ENCODE peak calls at places on chromosomes 12 and 14, in seven cellular contexts. E, D, J, V, Y, K and F are unnamed samples.

GRCh38 chr14:83058068-83058467 is 1524.4 kb upstream of the SEL1L start:
- DNase-seq in E (no peak), D (no peak), J (no peak), V (no peak), Y (no peak), K (no peak), F (no peak)

GRCh38 chr14:56797569-56798446 is 12.5 kb downstream of the OTX2 start:
- DNase-seq in E (no peak), D (no peak), J (no peak), V (no peak), Y (no peak), K (no peak), F (no peak)

GRCh38 chr12:47158792-47159191 is 79.0 kb upstream of the AMIGO2 start:
- DNase-seq in E (no peak), D (no peak), J (no peak), V (no peak), Y (no peak), K (no peak), F (no peak)

GRCh38 chr14:45810152-45810872 is 557.3 kb upstream of the MIS18BP1 start:
- DNase-seq in E (no peak), D (no peak), J (peak; percentile 49), V (no peak), Y (no peak), K (no peak), F (peak; percentile 19)

GRCh38 chr12:76621582-76622024 is 62.0 kb upstream of the OSBPL8 start:
- DNase-seq in E (no peak), D (peak; percentile 78), J (peak; percentile 72), V (peak; percentile 77), Y (peak; percentile 73), K (peak; percentile 42), F (peak; percentile 83)

GRCh38 chr12:78181544-78182162 is 351.0 kb downstream of the NAV3 start:
- DNase-seq in E (no peak), D (peak; percentile 28), J (no peak), V (peak; percentile 3), Y (peak; percentile 52), K (no peak), F (no peak)

GRCh38 chr12:117789195-117789912 is 179.4 kb downstream of the KSR2 start:
- DNase-seq in E (no peak), D (peak; percentile 13), J (no peak), V (no peak), Y (no peak), K (no peak), F (no peak)

GRCh38 chr12:110228756-110229155 is 52.3 kb upstream of the ATP2A2 start:
- DNase-seq in E (no peak), D (no peak), J (no peak), V (no peak), Y (no peak), K (no peak), F (no peak)

GRCh38 chr12:95323204-95323603 is 105.6 kb downstream of the VEZT start:
- DNase-seq in E (no peak), D (no peak), J (no peak), V (no peak), Y (no peak), K (no peak), F (no peak)

GRCh38 chr14:55221186-55221585 is 29.8 kb upstream of the DLGAP5 start:
- DNase-seq in E (peak; percentile 17), D (no peak), J (no peak), V (no peak), Y (no peak), K (no peak), F (no peak)

GRCh38 chr14:99996951-99997571 is 68.2 kb upstream of the EVL start:
- DNase-seq in E (no peak), D (no peak), J (no peak), V (no peak), Y (no peak), K (no peak), F (no peak)